ENCODE peak calls at places on chromosomes 11 and 22, in six cellular contexts. U is MCF 10A; H is SK-N-MC; M is transverse colon; R is activated effector memory CD4-positive, alpha-beta T cell treated with Interleukin-2 at 50 U/mL for 16 hours; G is kidney glomerular epithelial cell. N is an unnamed sample.

GRCh38 chr22:23091760-23092159 is 21.4 kb downstream of the GNAZ start:
- DNase-seq in U (no peak), H (no peak), M (no peak), R (no peak), G (no peak), N (no peak)

GRCh38 chr11:33001281-33001680 is 14.4 kb upstream of the DEPDC7 start:
- DNase-seq in U (no peak), H (no peak), M (no peak), R (no peak), G (no peak), N (no peak)

GRCh38 chr11:34104680-34105078 is 750 bp upstream of the NAT10 start:
- DNase-seq in U (peak; percentile 4), H (no peak), M (no peak), R (no peak), G (peak; percentile 42), N (no peak)

GRCh38 chr11:128939591-128939990 is 3.1 kb downstream of the TP53AIP1 start:
- DNase-seq in U (no peak), H (no peak), M (no peak), R (no peak), G (no peak), N (no peak)

GRCh38 chr22:31347251-31348008 is 1.3 kb upstream of the PATZ1 start:
- DNase-seq in U (peak; percentile 80), H (no peak), M (peak; percentile 72), R (peak; percentile 34), G (peak; percentile 49), N (no peak)

GRCh38 chr11:46617451-46618314 is at the start of gene ATG13:
- DNase-seq in U (peak; percentile 77), H (no peak), M (peak; percentile 87), R (peak; percentile 71), G (peak; percentile 89), N (peak; percentile 68)

GRCh38 chr11:12629601-12630313 is 44.5 kb upstream of the TEAD1 start:
- DNase-seq in U (peak; percentile 24), H (no peak), M (no peak), R (no peak), G (peak; percentile 27), N (no peak)

GRCh38 chr22:47034076-47034808 is 271.8 kb downstream of the TBC1D22A start:
- DNase-seq in U (no peak), H (no peak), M (no peak), R (no peak), G (no peak), N (no peak)

GRCh38 chr22:39524089-39524752 is 3.9 kb downstream of the ATF4 start:
- DNase-seq in U (no peak), H (no peak), M (no peak), R (no peak), G (no peak), N (no peak)

GRCh38 chr22:37623075-37624016 is 14.7 kb downstream of the GGA1 start:
- DNase-seq in U (peak; percentile 63), H (no peak), M (peak; percentile 76), R (peak; percentile 63), G (peak; percentile 13), N (no peak)

GRCh38 chr22:47318041-47318737 is 555.7 kb downstream of the TBC1D22A start:
- DNase-seq in U (no peak), H (no peak), M (no peak), R (no peak), G (no peak), N (no peak)

GRCh38 chr22:31616315-31616980 is 45.6 kb downstream of the PISD start:
- DNase-seq in U (no peak), H (no peak), M (no peak), R (no peak), G (no peak), N (no peak)

GRCh38 chr11:96235725-96236124 is 107.3 kb downstream of the MAML2 start:
- DNase-seq in U (no peak), H (no peak), M (no peak), R (no peak), G (no peak), N (no peak)

GRCh38 chr11:122197055-122197987 is 81.3 kb upstream of the BLID start:
- DNase-seq in U (peak; percentile 98), H (no peak), M (no peak), R (no peak), G (peak; percentile 82), N (no peak)

GRCh38 chr11:2472428-2473186 is 27.8 kb downstream of the KCNQ1 start:
- DNase-seq in U (no peak), H (no peak), M (no peak), R (no peak), G (no peak), N (no peak)

GRCh38 chr22:21041937-21042336 is 3.8 kb upstream of the LRRC74B start:
- DNase-seq in U (peak; percentile 17), H (no peak), M (no peak), R (no peak), G (no peak), N (no peak)

GRCh38 chr11:123479048-123479837 is 49.2 kb downstream of the GRAMD1B start:
- DNase-seq in U (no peak), H (no peak), M (no peak), R (no peak), G (no peak), N (no peak)

GRCh38 chr11:32487270-32487669 is 51.9 kb upstream of the WT1 start:
- DNase-seq in U (peak; percentile 19), H (no peak), M (no peak), R (no peak), G (no peak), N (no peak)

GRCh38 chr11:127074151-127074761 is 73.7 kb upstream of the KIRREL3 start:
- DNase-seq in U (peak; percentile 29), H (no peak), M (peak; percentile 66), R (no peak), G (peak; percentile 73), N (peak; percentile 43)

N was measured in GM18507.